ENCODE peak calls at places on chromosomes 13 and 19, in four cellular contexts. One of them, this sample, is unnamed.

GRCh38 chr13:109743706-109744453 is 42.5 kb downstream of the IRS2 start:
- DNase-seq in glutamatergic neuron: peak
- DNase-seq in T1000: peak
- DNase-seq in ELF-1: peak
- DNase-seq in this sample: peak

GRCh38 chr13:94065741-94066140 is 413.7 kb downstream of the DCT start:
- DNase-seq in glutamatergic neuron: no peak
- DNase-seq in T1000: no peak
- DNase-seq in ELF-1: no peak
- DNase-seq in this sample: no peak

GRCh38 chr19:14149509-14149994 is 13.2 kb upstream of the ASF1B start:
- DNase-seq in glutamatergic neuron: no peak
- DNase-seq in T1000: no peak
- DNase-seq in ELF-1: no peak
- DNase-seq in this sample: peak

GRCh38 chr13:84430015-84430414 is 547.7 kb upstream of the SLITRK1 start:
- DNase-seq in glutamatergic neuron: no peak
- DNase-seq in T1000: no peak
- DNase-seq in ELF-1: no peak
- DNase-seq in this sample: no peak

GRCh38 chr13:69809152-69809551 is 298.5 kb upstream of the ATXN8OS start:
- DNase-seq in glutamatergic neuron: no peak
- DNase-seq in T1000: no peak
- DNase-seq in ELF-1: no peak
- DNase-seq in this sample: no peak

GRCh38 chr19:55255618-55256423 is 3.0 kb downstream of the PPP6R1 start:
- DNase-seq in glutamatergic neuron: no peak
- DNase-seq in T1000: no peak
- DNase-seq in ELF-1: no peak
- DNase-seq in this sample: no peak

GRCh38 chr19:17719730-17720486 is 628 bp downstream of the MAP1S start:
- DNase-seq in glutamatergic neuron: peak
- DNase-seq in T1000: no peak
- DNase-seq in ELF-1: peak
- DNase-seq in this sample: no peak

GRCh38 chr19:11405846-11406643 is 13.1 kb downstream of the RGL3 start:
- DNase-seq in glutamatergic neuron: no peak
- DNase-seq in T1000: no peak
- DNase-seq in ELF-1: peak
- DNase-seq in this sample: no peak

This sample was measured in lung microvascular endothelial cell.